ENCODE peak calls at places on chromosomes 5 and 9, in nine cellular contexts. P is uterus, Z is lung, J is Panc1, A is aorta, X is transverse colon, I is lower lobe of right lung, V is tibial artery, Q is psoas muscle. T is an unnamed sample. For H3K9me3, the result is how much of the 10 kb centered on the place peaks cover.

GRCh38 chr9:107737987-107738743 is 248.6 kb upstream of the KLF4 start:
- DNase-seq in P (peak), Z (no peak), J (no peak), A (peak), X (no peak), I (no peak), V (peak), Q (peak), T (no peak)

GRCh38 chr5:37582202-37582601 is 203.1 kb downstream of the WDR70 start:
- DNase-seq in P (no peak), Z (no peak), J (no peak), A (no peak), X (no peak), I (no peak), V (no peak), Q (no peak), T (no peak)

GRCh38 chr9:4837768-4838546 is 45.2 kb downstream of the RCL1 start:
- DNase-seq in P (no peak), Z (no peak), J (no peak), A (peak), X (no peak), I (no peak), V (peak), Q (peak), T (no peak)

GRCh38 chr5:125186911-125187375 is 440.5 kb upstream of the ZNF608 start:
- DNase-seq in P (no peak), Z (no peak), J (no peak), A (no peak), X (no peak), I (no peak), V (no peak), Q (no peak), T (no peak)

GRCh38 chr5:22852807-22853670 is at the start of gene CDH12:
- DNase-seq in P (no peak), Z (no peak), J (no peak), A (no peak), X (no peak), I (no peak), V (no peak), Q (no peak), T (no peak)

GRCh38 chr5:179410291-179411160 is 65.3 kb upstream of the ADAMTS2 start:
- DNase-seq in P (no peak), Z (no peak), J (no peak), A (peak), X (no peak), I (no peak), V (no peak), Q (peak), T (peak)

GRCh38 chr9:114677418-114677817 is 4.6 kb downstream of the TEX48 start:
- DNase-seq in P (peak), Z (peak), J (no peak), A (no peak), X (peak), I (no peak), V (no peak), Q (no peak), T (no peak)

GRCh38 chr5:55864606-55865541 is 13.7 kb downstream of the IL31RA start:
- DNase-seq in P (no peak), Z (no peak), J (no peak), A (no peak), X (no peak), I (no peak), V (no peak), Q (no peak), T (no peak)

GRCh38 chr9:121135642-121136041 is 60.9 kb downstream of the CNTRL start:
- DNase-seq in P (no peak), Z (no peak), J (no peak), A (no peak), X (no peak), I (no peak), V (no peak), Q (no peak), T (no peak)

GRCh38 chr9:128714586-128715435 is 9.1 kb downstream of the ZDHHC12 start:
- DNase-seq in P (no peak), Z (no peak), J (no peak), A (peak), X (no peak), I (peak), V (no peak), Q (peak), T (no peak)

GRCh38 chr9:98168952-98169488 is 23.4 kb downstream of the CORO2A start:
- DNase-seq in P (no peak), Z (no peak), J (no peak), A (no peak), X (peak), I (no peak), V (no peak), Q (no peak), T (no peak)

GRCh38 chr5:54667136-54667535 is 149.6 kb downstream of the SNX18 start:
- DNase-seq in P (no peak), Z (no peak), J (no peak), A (no peak), X (no peak), I (no peak), V (no peak), Q (no peak), T (no peak)

GRCh38 chr5:54669845-54670635 is 152.5 kb downstream of the SNX18 start:
- DNase-seq in P (no peak), Z (no peak), J (no peak), A (no peak), X (no peak), I (no peak), V (no peak), Q (no peak), T (no peak)

GRCh38 chr5:54668096-54668495 is 150.5 kb downstream of the SNX18 start:
- DNase-seq in P (no peak), Z (no peak), J (no peak), A (no peak), X (no peak), I (no peak), V (no peak), Q (no peak), T (no peak)

GRCh38 chr5:54671111-54671531 is 153.6 kb downstream of the SNX18 start:
- DNase-seq in P (no peak), Z (peak), J (no peak), A (no peak), X (no peak), I (no peak), V (no peak), Q (no peak), T (no peak)

DNA sequence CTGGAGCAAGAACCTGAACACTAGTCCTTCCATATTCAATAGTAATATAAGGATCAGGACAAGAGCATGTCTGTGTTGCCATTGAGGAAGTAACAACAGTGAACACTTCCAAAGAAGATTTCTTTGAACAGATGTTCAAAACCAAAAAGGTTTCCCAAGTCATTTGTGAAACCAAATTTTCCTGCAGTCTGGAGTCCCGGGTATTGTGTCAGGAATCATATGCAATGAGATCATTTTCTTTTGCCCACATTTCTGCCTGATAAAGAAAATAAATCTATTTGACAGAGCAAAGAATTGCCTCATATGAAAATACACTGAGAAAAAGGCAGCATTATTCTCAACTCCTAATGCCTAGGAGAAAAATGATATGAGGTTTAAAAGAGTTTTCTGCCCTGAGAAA is 151.7 kb downstream of the SNX18 start:
- DNase-seq in P (no peak), Z (no peak), J (no peak), A (no peak), X (no peak), I (no peak), V (no peak), Q (no peak), T (no peak)
- H3K9me3 ChIP-seq in P (under half), Z (under half), J (under half), A (under half), X (under half), I (under half), V (under half), Q (under half), T (under half)

GRCh38 chr9:35158501-35159280 is 3.1 kb upstream of the UNC13B start:
- DNase-seq in P (no peak), Z (no peak), J (no peak), A (no peak), X (no peak), I (no peak), V (no peak), Q (no peak), T (no peak)

GRCh38 chr9:35156781-35157180 is 5.0 kb upstream of the UNC13B start:
- DNase-seq in P (no peak), Z (no peak), J (no peak), A (no peak), X (no peak), I (no peak), V (no peak), Q (no peak), T (no peak)

GRCh38 chr9:35152926-35153325 is 8.9 kb upstream of the UNC13B start:
- DNase-seq in P (no peak), Z (no peak), J (no peak), A (no peak), X (no peak), I (no peak), V (no peak), Q (no peak), T (no peak)
- H3K9me3 ChIP-seq in P (under half), Z (under half), J (under half), A (under half), X (under half), I (under half), V (under half), Q (under half), T (under half)

GRCh38 chr9:61673247-61673646 is 483.4 kb downstream of the SPATA31A7 start:
- DNase-seq in P (no peak), Z (no peak), J (no peak), A (peak), X (no peak), I (no peak), V (no peak), Q (no peak), T (peak)

GRCh38 chr9:61669352-61669751 is 479.5 kb downstream of the SPATA31A7 start:
- DNase-seq in P (no peak), Z (no peak), J (no peak), A (no peak), X (peak), I (no peak), V (no peak), Q (no peak), T (peak)

GRCh38 chr9:61673664-61674381 is 484.0 kb downstream of the SPATA31A7 start:
- DNase-seq in P (no peak), Z (no peak), J (no peak), A (peak), X (no peak), I (no peak), V (no peak), Q (no peak), T (peak)

GRCh38 chr9:61670616-61671015 is 480.8 kb downstream of the SPATA31A7 start:
- DNase-seq in P (no peak), Z (no peak), J (no peak), A (peak), X (peak), I (no peak), V (no peak), Q (no peak), T (peak)

DNA sequence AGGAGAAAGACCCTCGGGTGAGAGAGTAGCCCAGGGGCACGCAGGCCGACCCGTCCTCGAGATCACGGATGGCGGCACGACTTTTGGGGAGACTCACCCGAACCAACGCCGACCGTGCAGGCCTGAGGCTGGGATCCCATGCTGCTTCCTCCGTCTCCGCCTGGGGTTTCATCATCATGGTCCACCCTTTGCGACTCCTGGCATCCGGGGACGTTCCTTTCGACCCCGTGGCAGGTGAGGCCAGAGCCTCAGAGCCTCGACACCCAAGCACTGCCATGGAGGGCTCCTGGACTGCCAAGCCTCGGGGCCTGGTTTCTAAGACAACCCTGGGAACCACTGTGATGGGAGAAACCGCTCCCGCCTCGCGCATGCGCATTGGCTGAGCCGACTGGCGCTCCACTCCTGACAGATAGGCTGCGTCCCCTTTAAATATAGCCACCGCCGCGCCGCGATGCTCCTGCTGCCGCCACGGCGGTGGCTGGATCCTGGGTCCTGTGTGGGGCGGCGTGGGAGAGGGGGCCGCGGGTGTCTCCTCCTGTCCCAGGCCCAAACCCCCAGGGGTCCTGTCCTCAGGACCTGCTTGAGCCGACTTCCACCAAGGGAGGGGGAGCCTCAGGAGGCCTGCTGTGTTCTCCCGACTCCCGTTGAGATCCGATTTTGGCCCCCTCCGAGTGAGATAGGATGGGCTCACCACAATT is 481.6 kb downstream of the SPATA31A7 start:
- DNase-seq in P (no peak), Z (no peak), J (no peak), A (peak), X (peak), I (no peak), V (no peak), Q (no peak), T (peak)
- H3K9me3 ChIP-seq in P (under half), Z (under half), J (under half), A (under half), X (under half), I (under half), V (under half), Q (under half), T (under half)

GRCh38 chr9:21854119-21854518 is 51.7 kb downstream of the MTAP start:
- DNase-seq in P (no peak), Z (no peak), J (no peak), A (no peak), X (no peak), I (no peak), V (no peak), Q (no peak), T (no peak)

GRCh38 chr9:21852751-21853150 is 50.3 kb downstream of the MTAP start:
- DNase-seq in P (no peak), Z (no peak), J (no peak), A (no peak), X (no peak), I (no peak), V (no peak), Q (no peak), T (no peak)

GRCh38 chr9:21854594-21854993 is 52.2 kb downstream of the MTAP start:
- DNase-seq in P (no peak), Z (peak), J (no peak), A (no peak), X (peak), I (peak), V (no peak), Q (no peak), T (no peak)

GRCh38 chr9:21853414-21853813 is 51.0 kb downstream of the MTAP start:
- DNase-seq in P (no peak), Z (no peak), J (no peak), A (no peak), X (no peak), I (no peak), V (no peak), Q (no peak), T (no peak)

GRCh38 chr9:21848615-21849014 is 46.2 kb downstream of the MTAP start:
- DNase-seq in P (no peak), Z (no peak), J (no peak), A (no peak), X (no peak), I (no peak), V (no peak), Q (no peak), T (no peak)
- H3K9me3 ChIP-seq in P (under half), Z (under half), J (under half), A (under half), X (under half), I (under half), V (under half), Q (under half), T (under half)

DNA sequence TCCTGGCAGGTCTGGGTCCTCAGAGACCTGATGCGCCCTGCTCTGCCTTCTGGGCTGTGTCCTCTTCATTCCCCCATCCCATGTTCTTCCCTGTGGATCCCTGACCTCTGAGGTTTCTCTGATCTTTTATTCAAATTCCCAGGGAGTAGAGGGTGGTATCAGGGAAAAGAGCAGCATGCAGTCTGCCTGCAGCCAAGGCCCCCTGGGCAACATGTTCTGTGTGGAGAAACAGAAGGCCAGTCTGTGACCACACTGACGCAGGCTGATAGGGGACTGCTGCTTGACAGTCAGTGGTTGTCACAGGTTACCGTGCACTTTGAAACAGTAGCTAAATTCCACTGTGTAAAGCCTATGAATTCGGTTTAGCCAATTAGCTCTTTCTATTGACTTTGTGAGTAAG is 156.6 kb upstream of the IRX2 start:
- DNase-seq in P (no peak), Z (no peak), J (no peak), A (peak), X (no peak), I (no peak), V (no peak), Q (no peak), T (no peak)
- H3K9me3 ChIP-seq in P (under half), Z (under half), J (under half), A (under half), X (under half), I (under half), V (under half), Q (under half), T (under half)

GRCh38 chr5:140801494-140801841 is 611 bp downstream of the PCDHA3 start:
- DNase-seq in P (no peak), Z (no peak), J (no peak), A (no peak), X (no peak), I (no peak), V (no peak), Q (no peak), T (no peak)
- H3K9me3 ChIP-seq in P (under half), Z (under half), J (under half), A (under half), X (under half), I (under half), V (under half), Q (under half), T (under half)

GRCh38 chr5:141399555-141400258 is 2.0 kb downstream of the PCDHGB5 start:
- DNase-seq in P (no peak), Z (no peak), J (no peak), A (peak), X (no peak), I (no peak), V (no peak), Q (no peak), T (no peak)

GRCh38 chr5:141403387-141403786 is 809 bp downstream of the PCDHGA9 start:
- DNase-seq in P (no peak), Z (no peak), J (no peak), A (no peak), X (no peak), I (no peak), V (no peak), Q (no peak), T (no peak)

GRCh38 chr5:141393267-141393666 is 834 bp downstream of the PCDHGA8 start:
- DNase-seq in P (no peak), Z (no peak), J (no peak), A (no peak), X (no peak), I (no peak), V (no peak), Q (no peak), T (no peak)

GRCh38 chr5:141402553-141403328 is at the start of gene PCDHGA9:
- DNase-seq in P (no peak), Z (no peak), J (no peak), A (peak), X (no peak), I (no peak), V (no peak), Q (no peak), T (no peak)

DNA sequence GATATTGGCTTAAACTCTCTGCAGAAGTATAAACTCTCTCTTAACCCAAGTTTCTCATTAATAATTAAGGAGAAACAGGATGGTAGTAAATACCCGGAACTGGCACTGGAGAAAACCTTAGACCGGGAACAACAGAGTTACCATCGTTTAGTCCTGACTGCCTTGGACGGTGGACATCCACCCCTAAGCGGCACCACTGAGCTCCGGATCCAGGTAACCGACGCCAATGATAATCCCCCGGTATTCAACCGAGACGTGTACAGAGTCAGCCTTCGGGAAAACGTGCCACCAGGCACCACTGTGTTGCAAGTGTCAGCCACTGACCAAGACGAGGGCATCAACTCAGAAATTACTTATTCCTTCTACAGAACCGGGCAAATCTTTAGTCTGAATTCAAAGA is 861 bp downstream of the PCDHGB5 start:
- DNase-seq in P (no peak), Z (no peak), J (no peak), A (no peak), X (no peak), I (no peak), V (no peak), Q (no peak), T (no peak)
- H3K9me3 ChIP-seq in P (half or more), Z (under half), J (under half), A (under half), X (half or more), I (half or more), V (under half), Q (under half), T (under half)

DNA sequence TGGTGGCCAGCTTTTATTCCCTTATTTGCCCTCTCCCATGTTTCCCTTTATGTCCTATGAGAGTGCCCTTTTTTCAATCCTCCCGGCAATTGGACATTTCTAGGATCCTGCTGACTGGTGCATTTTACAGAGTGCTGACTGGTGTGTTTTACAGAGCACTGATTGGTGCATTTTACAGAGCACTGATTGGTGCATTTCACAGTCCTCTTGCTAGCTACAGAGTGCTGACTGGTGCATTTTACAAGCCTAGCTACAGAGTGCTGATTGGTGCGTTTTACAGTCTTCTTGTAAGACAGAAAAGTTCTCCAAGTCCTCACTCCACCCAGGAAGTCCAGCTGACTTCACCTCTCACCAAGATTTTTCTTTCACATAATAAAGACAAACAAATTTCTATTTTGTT is 15.4 kb upstream of the FANCC start:
- DNase-seq in P (no peak), Z (no peak), J (no peak), A (no peak), X (no peak), I (no peak), V (no peak), Q (no peak), T (no peak)
- H3K9me3 ChIP-seq in P (under half), Z (under half), J (under half), A (under half), X (under half), I (under half), V (under half), Q (under half), T (under half)

GRCh38 chr5:166123698-166124097 is 2167.7 kb upstream of the WWC1 start:
- DNase-seq in P (no peak), Z (no peak), J (no peak), A (no peak), X (no peak), I (no peak), V (no peak), Q (no peak), T (no peak)

GRCh38 chr5:166127766-166128565 is 2163.5 kb upstream of the WWC1 start:
- DNase-seq in P (no peak), Z (no peak), J (no peak), A (no peak), X (no peak), I (no peak), V (no peak), Q (no peak), T (no peak)
- H3K9me3 ChIP-seq in P (under half), Z (under half), J (under half), A (under half), X (under half), I (under half), V (under half), Q (under half), T (under half)

T was measured in esophagus muscularis mucosa.